ENCODE peak calls at places on chromosomes 11 and 22, in eight cellular contexts. K is psoas muscle; G is neural progenitor cell; P is CD8-positive, alpha-beta T cell; A is breast epithelium; R is tibial nerve; F is neural crest cell; U is fibroblast of lung. S is an unnamed sample.

GRCh38 chr22:29734853-29735252 is 15.1 kb downstream of the CABP7 start:
- DNase-seq in K (no peak), G (peak), P (no peak), A (no peak), R (no peak), F (no peak), U (no peak), S (no peak)

GRCh38 chr11:120235024-120235628 is 4.8 kb upstream of the POU2F3 start:
- DNase-seq in K (peak), G (peak), P (peak), A (peak), R (no peak), F (peak), U (peak), S (peak)

GRCh38 chr11:116224889-116225200 is 547.9 kb downstream of the BUD13 start:
- DNase-seq in K (no peak), G (no peak), P (no peak), A (no peak), R (no peak), F (no peak), U (no peak), S (no peak)

GRCh38 chr22:44620129-44620840 is 81.7 kb upstream of the PRR5 start:
- DNase-seq in K (peak), G (peak), P (peak), A (no peak), R (no peak), F (peak), U (peak), S (peak)

GRCh38 chr11:118610773-118611432 is 3.5 kb downstream of the PHLDB1 start:
- DNase-seq in K (peak), G (peak), P (peak), A (peak), R (peak), F (peak), U (peak), S (peak)

GRCh38 chr11:131889146-131889577 is 518.7 kb downstream of the NTM start:
- DNase-seq in K (no peak), G (peak), P (no peak), A (no peak), R (no peak), F (no peak), U (peak), S (no peak)

GRCh38 chr11:57249384-57250319 is 12.6 kb upstream of the APLNR start:
- DNase-seq in K (peak), G (peak), P (no peak), A (peak), R (peak), F (peak), U (peak), S (no peak)

GRCh38 chr11:121723261-121723741 is 270.5 kb upstream of the SORL1-AS1 start:
- DNase-seq in K (peak), G (peak), P (no peak), A (peak), R (peak), F (no peak), U (peak), S (no peak)

GRCh38 chr11:94424662-94425061 is 23.4 kb upstream of the GPR83 start:
- DNase-seq in K (no peak), G (no peak), P (no peak), A (no peak), R (no peak), F (no peak), U (peak), S (no peak)

GRCh38 chr11:69201048-69201365 is 45.3 kb downstream of the SMIM38 start:
- DNase-seq in K (no peak), G (no peak), P (no peak), A (no peak), R (no peak), F (no peak), U (no peak), S (no peak)

GRCh38 chr11:8948901-8949300 is 6.1 kb upstream of the ASCL3 start:
- DNase-seq in K (no peak), G (peak), P (no peak), A (no peak), R (no peak), F (no peak), U (no peak), S (no peak)

GRCh38 chr22:28730146-28730545 is 11.5 kb downstream of the CHEK2 start:
- DNase-seq in K (no peak), G (no peak), P (no peak), A (no peak), R (no peak), F (no peak), U (no peak), S (no peak)

GRCh38 chr11:63537293-63538101 is 889 bp downstream of the PLAAT4 start:
- DNase-seq in K (peak), G (no peak), P (no peak), A (peak), R (peak), F (no peak), U (peak), S (no peak)

GRCh38 chr22:20957691-20958440 is 9.2 kb upstream of the AIFM3 start:
- DNase-seq in K (peak), G (peak), P (no peak), A (no peak), R (no peak), F (no peak), U (peak), S (no peak)

GRCh38 chr11:9790703-9791102 is 126.8 kb downstream of the SWAP70 start:
- DNase-seq in K (no peak), G (no peak), P (no peak), A (no peak), R (no peak), F (no peak), U (no peak), S (no peak)

GRCh38 chr11:1553808-1554594 is 18.1 kb downstream of the DUSP8 start:
- DNase-seq in K (no peak), G (no peak), P (no peak), A (peak), R (no peak), F (no peak), U (no peak), S (no peak)

GRCh38 chr11:45856044-45856468 is 8.8 kb downstream of the CRY2 start:
- DNase-seq in K (no peak), G (no peak), P (no peak), A (no peak), R (no peak), F (no peak), U (peak), S (no peak)

GRCh38 chr11:92340839-92341238 is 116.2 kb downstream of the FAT3 start:
- DNase-seq in K (no peak), G (peak), P (no peak), A (no peak), R (no peak), F (no peak), U (peak), S (no peak)

GRCh38 chr11:118535261-118535660 is 4.3 kb downstream of the TMEM25 start:
- DNase-seq in K (no peak), G (no peak), P (no peak), A (no peak), R (no peak), F (no peak), U (no peak), S (no peak)

GRCh38 chr11:34926101-34926830 is 9.8 kb downstream of the PDHX start:
- DNase-seq in K (no peak), G (peak), P (no peak), A (no peak), R (no peak), F (no peak), U (peak), S (no peak)

GRCh38 chr22:49039625-49040024 is 788.0 kb downstream of the BRD1 start:
- DNase-seq in K (peak), G (no peak), P (no peak), A (no peak), R (no peak), F (no peak), U (no peak), S (no peak)

GRCh38 chr11:67538306-67538705 is 15.1 kb upstream of the CABP2 start:
- DNase-seq in K (no peak), G (no peak), P (no peak), A (no peak), R (no peak), F (no peak), U (no peak), S (no peak)

GRCh38 chr11:2644844-2645778 is 54.7 kb downstream of the KCNQ1OT1 start:
- DNase-seq in K (no peak), G (no peak), P (no peak), A (no peak), R (no peak), F (no peak), U (no peak), S (no peak)

GRCh38 chr11:125802387-125802786 is 14.5 kb downstream of the PATE3 start:
- DNase-seq in K (no peak), G (no peak), P (no peak), A (no peak), R (no peak), F (no peak), U (no peak), S (no peak)

GRCh38 chr11:2521681-2522630 is 77.1 kb downstream of the KCNQ1 start:
- DNase-seq in K (peak), G (peak), P (no peak), A (peak), R (peak), F (no peak), U (no peak), S (peak)

GRCh38 chr11:110069158-110069737 is 23.9 kb upstream of the ZC3H12C start:
- DNase-seq in K (peak), G (no peak), P (no peak), A (no peak), R (no peak), F (no peak), U (peak), S (no peak)

GRCh38 chr11:107830915-107831540 is 27.6 kb downstream of the SLC35F2 start:
- DNase-seq in K (no peak), G (no peak), P (no peak), A (no peak), R (no peak), F (no peak), U (no peak), S (no peak)

GRCh38 chr11:124894606-124895430 is 2.8 kb downstream of the ROBO4 start:
- DNase-seq in K (no peak), G (no peak), P (no peak), A (no peak), R (no peak), F (no peak), U (no peak), S (no peak)

GRCh38 chr11:65429724-65430405 is 7.3 kb downstream of the NEAT1 start:
- DNase-seq in K (peak), G (no peak), P (peak), A (peak), R (no peak), F (no peak), U (peak), S (no peak)

GRCh38 chr22:41848468-41848867 is 15.6 kb downstream of the SREBF2 start:
- DNase-seq in K (peak), G (no peak), P (no peak), A (no peak), R (peak), F (no peak), U (peak), S (no peak)

GRCh38 chr11:34252651-34253050 is 105.2 kb downstream of the ABTB2 start:
- DNase-seq in K (no peak), G (no peak), P (no peak), A (no peak), R (no peak), F (no peak), U (no peak), S (no peak)

GRCh38 chr22:32053165-32053755 is 10.2 kb downstream of the SLC5A1 start:
- DNase-seq in K (no peak), G (no peak), P (no peak), A (no peak), R (no peak), F (no peak), U (no peak), S (no peak)

GRCh38 chr11:86955674-86956522 is 703 bp upstream of the FZD4 start:
- DNase-seq in K (peak), G (peak), P (no peak), A (peak), R (peak), F (peak), U (peak), S (peak)
- TF ChIP-seq CTCF in K (peak), G (peak), P (no peak), A (no peak), R (peak), F (no peak), U (no peak), S (no peak)

GRCh38 chr11:71223081-71223405 is 29.3 kb downstream of the SHANK2 start:
- DNase-seq in K (no peak), G (no peak), P (no peak), A (no peak), R (peak), F (no peak), U (no peak), S (no peak)
- TF ChIP-seq CTCF in K (no peak), G (no peak), P (no peak), A (no peak), R (no peak), F (no peak), U (no peak), S (no peak)

GRCh38 chr11:6298605-6299004 is 21.7 kb downstream of the CAVIN3 start:
- DNase-seq in K (peak), G (peak), P (no peak), A (no peak), R (no peak), F (no peak), U (peak), S (no peak)
- TF ChIP-seq CTCF in K (peak), G (peak), P (no peak), A (no peak), R (peak), F (peak), U (peak), S (no peak)

DNA sequence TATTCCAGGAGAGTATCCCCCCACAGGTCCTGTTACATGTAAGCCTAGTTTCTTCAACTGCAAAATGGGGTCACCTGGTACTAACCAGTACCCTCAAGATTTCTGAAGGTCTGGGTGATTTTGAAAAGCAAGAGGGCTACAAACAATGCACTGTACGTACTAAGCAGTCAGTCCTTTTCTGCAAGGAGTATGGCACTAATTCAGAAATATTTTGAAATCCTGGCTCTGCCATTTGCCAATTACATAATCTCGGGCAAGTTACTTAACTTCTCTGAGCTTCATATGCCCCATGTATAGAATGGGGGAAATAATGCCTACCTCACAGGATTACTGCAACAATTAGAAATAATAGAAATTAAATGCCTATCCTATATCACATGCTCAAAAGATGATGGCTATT is 60.6 kb upstream of the CCDC89 start:
- DNase-seq in K (no peak), G (no peak), P (no peak), A (no peak), R (no peak), F (no peak), U (no peak), S (no peak)
- TF ChIP-seq CTCF in K (no peak), G (no peak), P (no peak), A (no peak), R (no peak), F (no peak), U (no peak), S (no peak)

DNA sequence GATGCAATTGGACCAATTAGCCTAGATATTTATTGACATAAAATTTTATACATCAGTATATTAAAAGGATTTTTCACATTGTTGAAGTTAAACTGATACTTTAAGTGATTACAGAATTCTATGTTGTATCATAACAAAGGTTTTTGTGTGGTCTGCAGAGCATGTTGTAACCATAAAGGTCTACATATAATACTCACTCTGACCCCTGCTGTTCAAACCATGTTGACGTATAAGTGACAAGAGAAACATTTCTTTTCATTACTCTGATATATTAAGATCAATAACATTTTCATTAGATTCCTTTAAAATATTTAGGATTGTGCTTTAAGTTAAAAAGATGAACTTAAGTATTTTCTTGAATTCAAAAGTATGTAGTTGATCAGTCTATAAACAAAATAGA is 63.9 kb downstream of the GAS2 start:
- DNase-seq in K (no peak), G (peak), P (no peak), A (no peak), R (no peak), F (no peak), U (peak), S (no peak)
- TF ChIP-seq CTCF in K (peak), G (no peak), P (no peak), A (no peak), R (no peak), F (peak), U (no peak), S (no peak)

DNA sequence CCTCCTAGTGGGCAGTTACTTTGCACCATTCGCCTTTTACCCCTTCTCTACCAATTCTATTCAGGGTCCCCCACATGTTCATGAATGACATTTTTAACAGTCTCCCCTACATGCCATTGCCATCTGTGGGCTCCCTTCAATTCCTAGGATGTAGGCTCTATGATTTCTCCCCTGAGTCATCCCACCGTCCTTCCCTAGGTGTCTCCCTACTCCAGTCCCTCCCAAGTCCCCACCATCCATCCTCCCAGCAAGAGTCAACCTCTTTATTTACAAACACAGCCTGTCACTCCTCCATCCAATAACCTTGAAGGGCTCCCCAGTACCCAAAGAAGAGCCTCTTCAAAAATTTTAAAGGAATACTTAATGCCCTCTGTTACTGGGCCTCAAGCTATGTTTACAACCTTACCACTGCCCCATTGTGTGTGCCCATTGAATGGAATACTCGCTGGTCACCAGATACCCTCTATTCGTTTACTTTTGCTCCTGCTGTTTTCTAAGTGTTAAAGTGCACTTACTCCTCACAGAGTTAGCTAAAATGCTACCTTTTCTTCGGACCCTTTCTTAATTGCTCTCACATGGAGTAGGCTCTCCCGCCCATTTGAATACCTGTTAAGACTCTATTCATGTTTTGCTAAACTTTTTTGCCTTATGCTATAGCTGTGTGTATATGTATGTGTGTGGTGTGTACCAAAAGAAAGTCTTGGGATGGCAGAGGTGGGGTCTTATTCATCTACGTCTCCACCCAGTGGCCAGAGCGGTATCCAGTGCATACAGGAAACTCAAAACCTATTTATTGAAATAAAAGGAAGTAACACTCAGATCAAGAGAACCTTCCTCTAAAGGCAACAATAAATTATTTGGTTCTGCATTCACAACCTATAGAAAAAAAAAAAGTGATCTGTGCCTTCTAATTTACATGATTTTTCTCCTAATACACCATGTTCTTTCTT is 235.8 kb upstream of the CCDC90B start:
- DNase-seq in K (no peak), G (peak), P (no peak), A (no peak), R (no peak), F (no peak), U (peak), S (no peak)
- TF ChIP-seq CTCF in K (no peak), G (peak), P (no peak), A (no peak), R (no peak), F (peak), U (peak), S (no peak)